ENCODE peak calls at places on chromosomes 2 and 18, in six cellular contexts. One of them, this sample, is unnamed.

GRCh38 chr2:96344011-96344410 is 8.4 kb downstream of the NCAPH start:
- DNase-seq in uterus: no peak
- DNase-seq in A549: no peak
- DNase-seq in adrenal gland: no peak
- DNase-seq in body of pancreas: no peak
- DNase-seq in H54: no peak
- DNase-seq in this sample: no peak

GRCh38 chr2:236359426-236359825 is 95.2 kb upstream of the ASB18 start:
- DNase-seq in adrenal gland: no peak
- DNase-seq in H54: no peak
- DNase-seq in A549: no peak
- DNase-seq in body of pancreas: no peak
- DNase-seq in uterus: no peak
- DNase-seq in this sample: no peak

GRCh38 chr2:207503234-207503633 is 26.5 kb upstream of the CREB1 start:
- DNase-seq in adrenal gland: no peak
- DNase-seq in body of pancreas: no peak
- DNase-seq in H54: no peak
- DNase-seq in uterus: no peak
- DNase-seq in A549: no peak
- DNase-seq in this sample: no peak

GRCh38 chr2:43384143-43384542 is 157.7 kb upstream of the ZFP36L2 start:
- DNase-seq in body of pancreas: no peak
- DNase-seq in H54: no peak
- DNase-seq in uterus: no peak
- DNase-seq in A549: no peak
- DNase-seq in adrenal gland: no peak
- DNase-seq in this sample: no peak

GRCh38 chr2:41498791-41499190 is 549.0 kb upstream of the PKDCC start:
- DNase-seq in H54: no peak
- DNase-seq in body of pancreas: no peak
- DNase-seq in A549: no peak
- DNase-seq in uterus: no peak
- DNase-seq in adrenal gland: no peak
- DNase-seq in this sample: no peak

GRCh38 chr18:7417742-7418141 is 149.4 kb upstream of the PTPRM start:
- DNase-seq in body of pancreas: no peak
- DNase-seq in adrenal gland: no peak
- DNase-seq in uterus: no peak
- DNase-seq in H54: peak; percentile 71
- DNase-seq in A549: peak; percentile 64
- DNase-seq in this sample: no peak

GRCh38 chr2:70381235-70381634 is 79.4 kb upstream of the FAM136A start:
- DNase-seq in uterus: no peak
- DNase-seq in adrenal gland: no peak
- DNase-seq in H54: no peak
- DNase-seq in body of pancreas: no peak
- DNase-seq in A549: no peak
- DNase-seq in this sample: no peak

GRCh38 chr18:9422816-9423519 is 52.3 kb upstream of the RALBP1 start:
- DNase-seq in adrenal gland: no peak
- DNase-seq in body of pancreas: no peak
- DNase-seq in uterus: no peak
- DNase-seq in H54: no peak
- DNase-seq in A549: no peak
- DNase-seq in this sample: peak; percentile 4

GRCh38 chr18:62324355-62324828 is 718 bp upstream of the TNFRSF11A start:
- DNase-seq in uterus: no peak
- DNase-seq in H54: no peak
- DNase-seq in adrenal gland: no peak
- DNase-seq in body of pancreas: no peak
- DNase-seq in A549: no peak
- DNase-seq in this sample: no peak

GRCh38 chr2:55155764-55156221 is 76.3 kb downstream of the CLHC1 start:
- DNase-seq in A549: no peak
- DNase-seq in H54: no peak
- DNase-seq in adrenal gland: no peak
- DNase-seq in body of pancreas: no peak
- DNase-seq in uterus: no peak
- DNase-seq in this sample: no peak

GRCh38 chr2:121697108-121697631 is 39.5 kb downstream of the NIFK start:
- DNase-seq in body of pancreas: no peak
- DNase-seq in uterus: no peak
- DNase-seq in adrenal gland: no peak
- DNase-seq in H54: no peak
- DNase-seq in A549: no peak
- DNase-seq in this sample: peak; percentile 27

GRCh38 chr2:44358498-44358897 is 2.8 kb downstream of the PREPL start:
- DNase-seq in A549: no peak
- DNase-seq in adrenal gland: peak; percentile 40
- DNase-seq in uterus: no peak
- DNase-seq in body of pancreas: peak; percentile 84
- DNase-seq in H54: peak; percentile 8
- DNase-seq in this sample: peak; percentile 65

GRCh38 chr2:20925265-20925889 is 102.5 kb upstream of the LDAH start:
- DNase-seq in uterus: no peak
- DNase-seq in H54: no peak
- DNase-seq in A549: no peak
- DNase-seq in adrenal gland: no peak
- DNase-seq in body of pancreas: no peak
- DNase-seq in this sample: no peak

GRCh38 chr2:42984081-42984480 is 191.7 kb upstream of the HAAO start:
- DNase-seq in body of pancreas: peak; percentile 3
- DNase-seq in A549: no peak
- DNase-seq in uterus: no peak
- DNase-seq in H54: no peak
- DNase-seq in adrenal gland: no peak
- DNase-seq in this sample: no peak

GRCh38 chr2:172943563-172943962 is 132.1 kb upstream of the MAP3K20 start:
- DNase-seq in uterus: no peak
- DNase-seq in adrenal gland: no peak
- DNase-seq in body of pancreas: no peak
- DNase-seq in A549: no peak
- DNase-seq in H54: no peak
- DNase-seq in this sample: no peak

GRCh38 chr18:76405761-76406356 is 89.2 kb downstream of the ZNF516 start:
- DNase-seq in body of pancreas: no peak
- DNase-seq in adrenal gland: peak; percentile 77
- DNase-seq in H54: no peak
- DNase-seq in A549: peak; percentile 58
- DNase-seq in uterus: no peak
- DNase-seq in this sample: peak; percentile 79

GRCh38 chr2:106107509-106108131 is 86.5 kb downstream of the UXS1 start:
- DNase-seq in A549: peak; percentile 13
- DNase-seq in H54: peak; percentile 60
- DNase-seq in body of pancreas: no peak
- DNase-seq in adrenal gland: no peak
- DNase-seq in uterus: no peak
- DNase-seq in this sample: no peak

GRCh38 chr18:7000484-7001096 is 117.0 kb downstream of the LAMA1 start:
- DNase-seq in A549: no peak
- DNase-seq in uterus: no peak
- DNase-seq in body of pancreas: no peak
- DNase-seq in H54: peak; percentile 20
- DNase-seq in adrenal gland: no peak
- DNase-seq in this sample: no peak

GRCh38 chr2:31362581-31362980 is 52.0 kb downstream of the XDH start:
- DNase-seq in H54: no peak
- DNase-seq in uterus: no peak
- DNase-seq in adrenal gland: no peak
- DNase-seq in body of pancreas: no peak
- DNase-seq in A549: no peak
- DNase-seq in this sample: no peak

GRCh38 chr2:178528647-178529046 is 48.4 kb downstream of the PLEKHA3 start:
- DNase-seq in adrenal gland: no peak
- DNase-seq in body of pancreas: no peak
- DNase-seq in A549: no peak
- DNase-seq in uterus: no peak
- DNase-seq in H54: no peak
- DNase-seq in this sample: no peak

GRCh38 chr2:182132605-182133004 is 147.0 kb downstream of the PPP1R1C start:
- DNase-seq in H54: no peak
- DNase-seq in body of pancreas: no peak
- DNase-seq in A549: no peak
- DNase-seq in adrenal gland: no peak
- DNase-seq in uterus: no peak
- DNase-seq in this sample: no peak

GRCh38 chr18:26963292-26963691 is 97.8 kb upstream of the AQP4 start:
- DNase-seq in uterus: no peak
- DNase-seq in body of pancreas: no peak
- DNase-seq in adrenal gland: no peak
- DNase-seq in H54: no peak
- DNase-seq in A549: peak; percentile 21
- DNase-seq in this sample: no peak

GRCh38 chr2:8676191-8676914 is 5.5 kb upstream of the ID2 start:
- DNase-seq in H54: no peak
- DNase-seq in adrenal gland: peak; percentile 58
- DNase-seq in A549: no peak
- DNase-seq in body of pancreas: peak; percentile 77
- DNase-seq in uterus: peak; percentile 90
- DNase-seq in this sample: peak; percentile 96

GRCh38 chr2:157837851-157838441 is 38.2 kb downstream of the ACVR1 start:
- DNase-seq in H54: no peak
- DNase-seq in body of pancreas: peak; percentile 53
- DNase-seq in A549: no peak
- DNase-seq in adrenal gland: peak; percentile 56
- DNase-seq in uterus: no peak
- DNase-seq in this sample: peak; percentile 72

GRCh38 chr2:157839162-157839801 is 36.8 kb downstream of the ACVR1 start:
- DNase-seq in uterus: no peak
- DNase-seq in A549: no peak
- DNase-seq in body of pancreas: no peak
- DNase-seq in H54: peak; percentile 24
- DNase-seq in adrenal gland: peak; percentile 40
- DNase-seq in this sample: no peak

GRCh38 chr2:157840568-157841156 is 35.5 kb downstream of the ACVR1 start:
- DNase-seq in A549: no peak
- DNase-seq in uterus: peak; percentile 25
- DNase-seq in H54: no peak
- DNase-seq in body of pancreas: peak; percentile 90
- DNase-seq in adrenal gland: no peak
- DNase-seq in this sample: no peak

GRCh38 chr2:157839822-157840221 is 36.3 kb downstream of the ACVR1 start:
- DNase-seq in body of pancreas: no peak
- DNase-seq in uterus: no peak
- DNase-seq in A549: no peak
- DNase-seq in adrenal gland: no peak
- DNase-seq in H54: no peak
- DNase-seq in this sample: no peak

DNA sequence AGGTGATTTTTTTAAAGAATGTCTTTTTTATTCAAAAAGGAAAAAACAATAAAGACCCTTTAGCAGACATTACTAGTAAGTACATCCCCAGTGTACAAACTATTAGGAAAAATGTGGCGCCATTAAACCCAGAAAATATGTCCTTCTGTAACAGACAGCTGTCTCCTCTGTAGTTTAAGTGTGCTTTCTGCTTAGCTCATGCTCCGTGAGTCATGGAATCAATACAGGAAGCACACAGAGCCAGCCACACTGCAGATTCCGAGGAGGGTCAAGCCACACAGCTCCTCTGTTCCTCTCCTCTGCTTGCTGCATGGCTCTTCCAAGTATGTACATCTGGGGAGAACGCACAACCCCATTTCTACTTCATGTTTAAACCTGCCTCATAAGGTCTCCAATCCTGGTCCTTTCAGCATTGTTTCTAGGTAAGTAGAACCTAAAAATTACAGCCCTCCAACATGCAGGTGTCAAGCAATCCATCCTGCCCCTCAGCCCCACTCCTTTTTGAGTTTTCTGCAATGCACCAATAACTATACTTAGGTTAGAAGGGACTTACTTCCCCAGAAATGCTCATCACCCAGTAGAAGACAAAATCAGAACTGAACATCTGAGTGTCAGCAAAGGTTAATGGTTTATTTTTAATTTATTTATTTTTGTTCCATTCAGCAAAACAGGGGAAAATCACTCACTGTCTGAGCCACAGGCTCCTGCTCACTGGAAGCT is 37.5 kb downstream of the ACVR1 start:
- DNase-seq in adrenal gland: peak; percentile 66
- DNase-seq in A549: peak; percentile 60
- DNase-seq in uterus: no peak
- DNase-seq in body of pancreas: peak; percentile 81
- DNase-seq in H54: peak; percentile 52
- DNase-seq in this sample: no peak
- TF ChIP-seq POLR2A in adrenal gland: no peak
- TF ChIP-seq POLR2A in A549: no peak
- TF ChIP-seq POLR2A in uterus: no peak
- TF ChIP-seq POLR2A in body of pancreas: no peak
- TF ChIP-seq POLR2A in H54: no peak
- TF ChIP-seq POLR2A in this sample: no peak

GRCh38 chr2:189580662-189581353 is at the start of gene SLC40A1:
- DNase-seq in A549: peak; percentile 80
- DNase-seq in uterus: peak; percentile 87
- DNase-seq in adrenal gland: peak; percentile 86
- DNase-seq in H54: no peak
- DNase-seq in body of pancreas: peak; percentile 90
- DNase-seq in this sample: peak; percentile 90
- TF ChIP-seq POLR2A in A549: peak; percentile 87
- TF ChIP-seq POLR2A in uterus: peak; percentile 85
- TF ChIP-seq POLR2A in adrenal gland: peak; percentile 96
- TF ChIP-seq POLR2A in H54: no peak
- TF ChIP-seq POLR2A in body of pancreas: peak; percentile 96
- TF ChIP-seq POLR2A in this sample: peak; percentile 55

DNA sequence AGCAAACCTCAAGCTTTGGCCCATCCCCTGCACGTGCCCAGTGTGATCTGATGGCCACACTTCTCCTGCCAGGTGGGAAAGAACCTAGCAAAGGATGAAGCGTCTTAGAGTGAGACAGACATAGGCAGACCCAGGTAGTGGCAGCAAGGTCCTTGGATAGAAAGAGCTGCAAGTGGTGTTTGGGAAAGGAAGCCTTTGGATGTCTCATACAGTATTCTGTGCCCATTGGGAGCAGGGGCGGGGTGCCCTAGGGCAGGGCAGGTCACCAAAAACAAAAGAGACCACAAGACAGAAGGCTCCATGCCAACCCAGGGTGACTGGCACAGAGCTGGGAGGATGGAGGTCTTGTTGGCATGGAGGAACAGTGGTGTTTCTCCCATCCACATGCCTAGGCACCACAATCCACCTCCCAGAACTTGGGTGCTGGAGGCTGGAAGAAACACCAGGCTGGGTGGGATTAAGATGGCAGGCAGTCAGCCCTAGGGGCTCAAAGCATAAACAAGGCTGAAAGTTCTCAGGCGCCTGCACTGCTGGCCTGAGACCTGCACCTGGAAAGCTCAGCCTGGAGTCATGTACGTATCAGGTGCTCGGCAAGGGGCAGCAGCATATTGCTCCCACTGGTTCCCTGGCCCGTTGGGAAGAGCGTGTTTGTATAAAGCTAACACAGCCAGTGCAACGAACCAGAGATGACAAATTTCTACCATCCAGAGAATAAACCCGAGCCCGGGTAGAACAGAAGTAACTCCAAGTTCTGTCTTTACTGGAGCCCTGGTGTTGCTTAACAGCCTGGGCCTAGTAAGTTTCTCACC is 52.9 kb downstream of the CRACDL start:
- DNase-seq in H54: no peak
- DNase-seq in A549: no peak
- DNase-seq in adrenal gland: no peak
- DNase-seq in uterus: no peak
- DNase-seq in body of pancreas: no peak
- DNase-seq in this sample: no peak
- TF ChIP-seq POLR2A in H54: no peak
- TF ChIP-seq POLR2A in A549: no peak
- TF ChIP-seq POLR2A in adrenal gland: no peak
- TF ChIP-seq POLR2A in uterus: no peak
- TF ChIP-seq POLR2A in body of pancreas: no peak
- TF ChIP-seq POLR2A in this sample: no peak

GRCh38 chr2:73825408-73825807 is 3.4 kb upstream of the STAMBP start:
- DNase-seq in A549: no peak
- DNase-seq in uterus: no peak
- DNase-seq in body of pancreas: no peak
- DNase-seq in adrenal gland: no peak
- DNase-seq in H54: no peak
- DNase-seq in this sample: no peak
- TF ChIP-seq POLR2A in A549: no peak
- TF ChIP-seq POLR2A in uterus: no peak
- TF ChIP-seq POLR2A in body of pancreas: no peak
- TF ChIP-seq POLR2A in adrenal gland: no peak
- TF ChIP-seq POLR2A in H54: no peak
- TF ChIP-seq POLR2A in this sample: no peak

This sample was measured in sigmoid colon.